ENCODE peak calls at places on chromosomes 1 and 21, in five cellular contexts. O is lower leg skin; H is stimulated activated CD4-positive, alpha-beta T cell treated with anti-CD3 and anti-CD28 coated beads, Interleukin-4, amount 100 ng/mL, for 48 hours; Z is activated CD4-positive, alpha-beta T cell treated with anti-CD3 and anti-CD28 coated beads for 48 hours; W is uterus. F is an unnamed sample.

GRCh38 chr1:50974618-50974935 is 4.5 kb downstream of the CDKN2C start:
- DNase-seq in Z (no peak), O (no peak), W (no peak), H (no peak), F (no peak)

GRCh38 chr1:1347026-1347595 is 2.1 kb downstream of the DVL1 start:
- DNase-seq in Z (no peak), W (no peak), O (no peak), H (no peak), F (no peak)

GRCh38 chr1:36389960-36390359 is 4.2 kb upstream of the STK40 start:
- DNase-seq in Z (no peak), W (no peak), H (no peak), O (no peak), F (no peak)

GRCh38 chr1:183147735-183148134 is 38.3 kb upstream of the LAMC2 start:
- DNase-seq in H (no peak), O (no peak), W (no peak), Z (no peak), F (no peak)

GRCh38 chr1:180042994-180043622 is 88.5 kb downstream of the CEP350 start:
- DNase-seq in H (no peak), Z (no peak), W (no peak), O (no peak), F (no peak)

GRCh38 chr21:33121715-33122475 is 52.0 kb downstream of the OLIG1 start:
- DNase-seq in W (no peak), O (no peak), Z (peak), H (no peak), F (peak)

GRCh38 chr1:40267767-40268187 is 9.7 kb downstream of the ZMPSTE24 start:
- DNase-seq in W (no peak), Z (no peak), H (no peak), O (no peak), F (no peak)

GRCh38 chr1:39395357-39395831 is 96.0 kb upstream of the BMP8A start:
- DNase-seq in Z (no peak), W (no peak), O (no peak), H (no peak), F (no peak)

GRCh38 chr1:204438628-204439027 is 27.0 kb upstream of the PPP1R15B start:
- DNase-seq in O (no peak), Z (peak), H (peak), W (peak), F (no peak)

GRCh38 chr1:20178634-20179368 is 7.1 kb upstream of the UBXN10 start:
- DNase-seq in O (no peak), W (no peak), H (no peak), Z (no peak), F (no peak)

GRCh38 chr1:14945132-14946010 is 208.2 kb upstream of the TMEM51 start:
- DNase-seq in O (peak), W (peak), Z (no peak), H (no peak), F (peak)

GRCh38 chr1:170985406-170985805 is 50.1 kb downstream of the MROH9 start:
- DNase-seq in Z (no peak), H (no peak), O (no peak), W (no peak), F (no peak)

GRCh38 chr1:233480198-233480597 is 133.7 kb upstream of the KCNK1 start:
- DNase-seq in Z (no peak), W (no peak), H (no peak), O (no peak), F (no peak)

GRCh38 chr1:82485591-82486369 is 685.0 kb downstream of the ADGRL2 start:
- DNase-seq in Z (no peak), O (no peak), W (peak), H (no peak), F (peak)

F was measured in NCI-H2171 treated with DMSO at 0.1 percent for 48 hours.